ENCODE peak calls at places on chromosomes 2 and 18, in four cellular contexts. N, C, J and B are unnamed samples.

GRCh38 chr18:73688851-73689659 is 458.6 kb downstream of the FBXO15 start:
- DNase-seq in C (no peak), J (no peak), N (peak), B (no peak)

GRCh38 chr2:142056784-142057183 is 74.0 kb downstream of the LRP1B start:
- DNase-seq in J (no peak), N (no peak), C (no peak), B (no peak)

GRCh38 chr2:219638217-219638947 is 11.0 kb downstream of the SLC4A3 start:
- DNase-seq in C (peak), J (no peak), N (no peak), B (no peak)

GRCh38 chr2:38446972-38447561 is 70.0 kb upstream of the ATL2 start:
- DNase-seq in C (no peak), N (peak), J (no peak), B (no peak)

GRCh38 chr2:101463885-101464653 is 10.8 kb downstream of the RFX8 start:
- DNase-seq in N (no peak), J (no peak), C (no peak), B (no peak)

GRCh38 chr2:38073211-38074005 is 2.5 kb downstream of the CYP1B1 start:
- DNase-seq in N (no peak), C (peak), J (no peak), B (no peak)

GRCh38 chr2:204655101-204655500 is 109.8 kb downstream of the PARD3B start:
- DNase-seq in N (peak), C (no peak), J (no peak), B (no peak)

GRCh38 chr18:3721771-3722661 is 272.0 kb downstream of the TGIF1 start:
- DNase-seq in N (no peak), J (no peak), C (no peak), B (no peak)

GRCh38 chr18:28063181-28063790 is 113.6 kb downstream of the CDH2 start:
- DNase-seq in C (no peak), J (no peak), N (peak), B (no peak)

GRCh38 chr2:237305579-237305978 is 108.4 kb downstream of the COL6A3 start:
- DNase-seq in C (no peak), J (no peak), N (no peak), B (no peak)

GRCh38 chr2:134367915-134368911 is 114.3 kb downstream of the MGAT5 start:
- DNase-seq in C (no peak), J (no peak), N (no peak), B (no peak)

GRCh38 chr18:3703732-3704176 is 253.8 kb downstream of the TGIF1 start:
- DNase-seq in N (peak), J (peak), C (peak), B (peak)

GRCh38 chr18:2606335-2606734 is 35.0 kb downstream of the NDC80 start:
- DNase-seq in C (no peak), N (no peak), J (no peak), B (no peak)